ENCODE peak calls at places on chromosomes 7 and 10, in nine cellular contexts. H, L, F, C, J, T, Y, K and O are unnamed samples.

GRCh38 chr10:13893926-13894325 is 307.2 kb downstream of the PRPF18 start:
- DNase-seq in H (peak), L (no peak), F (no peak), C (no peak), J (no peak), T (peak), Y (no peak), K (no peak), O (peak)

GRCh38 chr10:95268438-95268837 is 22.4 kb downstream of the PDLIM1 start:
- DNase-seq in H (peak), L (no peak), F (peak), C (peak), J (peak), T (peak), Y (no peak), K (no peak), O (no peak)

GRCh38 chr7:106291247-106291646 is 6.5 kb upstream of the NAMPT start:
- DNase-seq in H (no peak), L (no peak), F (no peak), C (no peak), J (no peak), T (no peak), Y (no peak), K (no peak), O (no peak)

GRCh38 chr7:16838386-16838785 is 33.6 kb upstream of the AGR2 start:
- DNase-seq in H (no peak), L (no peak), F (no peak), C (no peak), J (no peak), T (peak), Y (peak), K (no peak), O (no peak)

GRCh38 chr10:75926763-75927162 is 495.3 kb downstream of the LRMDA start:
- DNase-seq in H (no peak), L (no peak), F (no peak), C (peak), J (no peak), T (no peak), Y (no peak), K (no peak), O (no peak)

GRCh38 chr7:24971333-24972165 is 8.4 kb downstream of the OSBPL3 start:
- DNase-seq in H (peak), L (peak), F (no peak), C (no peak), J (no peak), T (peak), Y (peak), K (no peak), O (peak)

GRCh38 chr10:93235686-93236085 is 162.0 kb downstream of the CYP26A1 start:
- DNase-seq in H (peak), L (no peak), F (no peak), C (no peak), J (no peak), T (peak), Y (peak), K (no peak), O (peak)

GRCh38 chr7:63927261-63927660 is 71.4 kb upstream of the ZNF722 start:
- DNase-seq in H (no peak), L (no peak), F (no peak), C (no peak), J (no peak), T (no peak), Y (no peak), K (no peak), O (no peak)

GRCh38 chr10:77737608-77738007 is 100.0 kb upstream of the KCNMA1 start:
- DNase-seq in H (peak), L (no peak), F (no peak), C (no peak), J (no peak), T (peak), Y (peak), K (no peak), O (peak)

GRCh38 chr10:132163278-132163765 is 23.4 kb upstream of the DPYSL4 start:
- DNase-seq in H (no peak), L (no peak), F (peak), C (peak), J (no peak), T (no peak), Y (no peak), K (no peak), O (no peak)

GRCh38 chr7:112649560-112649959 is 140.6 kb downstream of the TMEM168 start:
- DNase-seq in H (no peak), L (no peak), F (no peak), C (no peak), J (no peak), T (no peak), Y (no peak), K (no peak), O (peak)

GRCh38 chr10:94092848-94093247 is 99.1 kb downstream of the PLCE1 start:
- DNase-seq in H (peak), L (no peak), F (no peak), C (no peak), J (no peak), T (peak), Y (peak), K (no peak), O (peak)

DNA sequence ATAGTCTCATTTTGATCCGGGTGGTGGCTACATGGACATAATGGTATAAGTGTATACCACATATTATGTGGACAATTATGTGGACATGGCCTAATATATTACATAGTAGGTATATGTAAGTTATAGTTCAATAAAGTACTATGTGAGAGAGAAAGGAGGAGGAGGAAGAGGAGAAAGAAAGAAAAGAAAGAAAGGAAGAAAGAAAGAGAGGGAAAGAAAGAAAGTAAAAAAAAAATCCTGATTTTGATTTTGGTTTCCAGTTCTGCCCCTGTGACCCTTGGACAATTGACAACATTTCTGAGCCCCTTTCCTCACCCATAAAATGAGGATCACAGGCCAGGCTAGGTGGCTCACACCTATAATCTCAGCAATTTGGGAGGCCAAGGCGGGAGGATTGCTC is 42.2 kb upstream of the VCL start:
- DNase-seq in H (no peak), L (no peak), F (no peak), C (no peak), J (no peak), T (no peak), Y (no peak), K (no peak), O (no peak)
- H3K4me3 ChIP-seq in H (no peak), L (no peak), F (no peak), C (no peak), J (no peak), T (no peak), Y (no peak), K (no peak), O (no peak)

DNA sequence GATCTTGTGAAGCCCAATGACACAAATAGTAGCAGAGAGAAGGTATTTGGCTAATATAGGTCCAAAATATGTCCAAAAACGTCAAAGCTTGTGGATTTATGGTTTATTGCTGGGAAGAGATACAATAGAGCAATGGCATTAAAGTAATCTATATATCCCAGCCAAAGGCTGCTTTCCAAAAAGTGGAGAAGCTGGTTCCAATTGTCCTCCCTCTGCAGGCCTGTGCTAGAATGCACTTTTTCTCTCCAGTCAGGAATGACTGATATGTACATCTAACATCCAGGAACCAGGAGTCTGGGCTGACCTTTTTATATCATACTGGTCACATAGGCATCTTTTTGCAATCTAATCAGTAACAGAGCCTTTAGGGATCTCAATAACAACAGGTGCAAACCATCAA is 167.1 kb upstream of the FAM3C start:
- DNase-seq in H (no peak), L (no peak), F (no peak), C (peak), J (no peak), T (no peak), Y (no peak), K (no peak), O (peak)
- TF ChIP-seq CTCF in H (peak), L (peak), F (no peak), C (peak), J (no peak), T (peak), Y (peak), K (peak), O (peak)

DNA sequence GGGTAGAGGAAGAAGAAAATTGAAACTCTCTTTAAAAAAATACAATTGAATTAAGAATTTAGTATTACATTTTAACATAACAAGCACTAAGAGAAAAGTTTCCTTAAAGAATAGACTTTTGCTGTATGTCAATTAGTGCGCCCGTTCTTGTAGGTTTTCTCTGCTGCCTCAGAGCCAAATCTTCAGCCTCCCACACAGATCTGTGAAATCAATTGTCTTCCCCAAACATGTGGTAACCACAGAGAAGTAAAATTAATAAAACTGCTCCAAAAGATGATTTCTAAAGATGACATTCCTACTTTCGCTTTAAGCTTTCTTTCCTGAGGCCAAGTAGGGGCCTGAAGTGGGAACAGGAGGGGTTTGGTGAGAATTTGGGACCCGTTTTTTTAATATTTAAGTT is 113.2 kb upstream of the ADO start:
- DNase-seq in H (no peak), L (no peak), F (no peak), C (no peak), J (no peak), T (no peak), Y (no peak), K (no peak), O (no peak)
- H3K4me3 ChIP-seq in H (no peak), L (no peak), F (no peak), C (no peak), J (no peak), T (no peak), Y (peak), K (no peak), O (no peak)

GRCh38 chr10:124626759-124627380 is 117.3 kb downstream of the FAM53B start:
- DNase-seq in H (no peak), L (no peak), F (no peak), C (no peak), J (no peak), T (no peak), Y (no peak), K (no peak), O (no peak)
- TF ChIP-seq CTCF in H (no peak), L (no peak), F (no peak), C (no peak), J (no peak), T (no peak), Y (no peak), K (no peak), O (no peak)

GRCh38 chr7:101165958-101166602 is 711 bp upstream of the VGF start:
- DNase-seq in H (no peak), L (no peak), F (no peak), C (peak), J (no peak), T (no peak), Y (no peak), K (no peak), O (no peak)

GRCh38 chr7:101166909-101167644 is 1.7 kb upstream of the VGF start:
- DNase-seq in H (no peak), L (peak), F (no peak), C (peak), J (no peak), T (no peak), Y (no peak), K (no peak), O (no peak)

GRCh38 chr7:101165075-101165957 is at the start of gene VGF:
- DNase-seq in H (peak), L (peak), F (peak), C (peak), J (peak), T (peak), Y (peak), K (peak), O (peak)

GRCh38 chr7:101167645-101168411 is 2.5 kb upstream of the VGF start:
- DNase-seq in H (no peak), L (no peak), F (no peak), C (no peak), J (no peak), T (no peak), Y (no peak), K (no peak), O (no peak)

DNA sequence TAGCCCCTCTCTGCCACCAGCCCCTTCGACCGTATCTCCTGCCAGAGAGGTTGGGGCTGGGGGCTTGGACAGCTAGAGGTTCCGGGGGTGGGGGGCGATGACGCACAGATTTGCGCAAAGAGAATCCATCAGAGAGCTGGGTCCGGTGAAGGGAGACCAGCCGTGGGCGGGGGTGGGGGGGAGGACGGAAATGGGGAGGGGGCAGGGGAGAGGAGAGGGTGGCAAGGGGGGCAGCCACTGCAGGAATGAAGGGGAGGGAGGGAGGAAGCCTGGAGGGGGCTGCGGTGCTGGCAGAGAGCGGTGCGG is 1.2 kb upstream of the VGF start:
- DNase-seq in H (no peak), L (no peak), F (no peak), C (no peak), J (no peak), T (no peak), Y (no peak), K (no peak), O (no peak)
- H3K4me3 ChIP-seq in H (no peak), L (peak), F (no peak), C (no peak), J (no peak), T (no peak), Y (no peak), K (no peak), O (no peak)

GRCh38 chr7:66352071-66352470 is 146.9 kb downstream of the TPST1 start:
- DNase-seq in H (peak), L (no peak), F (no peak), C (peak), J (no peak), T (no peak), Y (no peak), K (no peak), O (no peak)
- TF ChIP-seq CTCF in H (peak), L (no peak), F (no peak), C (no peak), J (no peak), T (no peak), Y (no peak), K (no peak), O (no peak)